ENCODE peak calls at places on chromosomes 5 and 9, in five cellular contexts. One of them, this sample, is unnamed.

GRCh38 chr5:178624626-178625546 is 2.0 kb downstream of the CLK4 start:
- DNase-seq in fibroblast of mammary gland: peak; percentile 53
- DNase-seq in SW 1271: no peak
- DNase-seq in CD4-positive, CD25-positive, alpha-beta regulatory T cell: no peak
- DNase-seq in endothelial cell of umbilical vein: peak; percentile 39
- DNase-seq in this sample: peak; percentile 26

GRCh38 chr9:108207611-108208051 is 648.2 kb downstream of the ACTL7B start:
- DNase-seq in fibroblast of mammary gland: peak; percentile 41
- DNase-seq in endothelial cell of umbilical vein: no peak
- DNase-seq in SW 1271: no peak
- DNase-seq in CD4-positive, CD25-positive, alpha-beta regulatory T cell: no peak
- DNase-seq in this sample: no peak

GRCh38 chr5:104344809-104345512 is 782.4 kb upstream of the NUDT12 start:
- DNase-seq in endothelial cell of umbilical vein: peak; percentile 80
- DNase-seq in SW 1271: no peak
- DNase-seq in CD4-positive, CD25-positive, alpha-beta regulatory T cell: no peak
- DNase-seq in fibroblast of mammary gland: peak; percentile 41
- DNase-seq in this sample: peak; percentile 14

GRCh38 chr9:12503606-12504122 is 189.5 kb upstream of the TYRP1 start:
- DNase-seq in fibroblast of mammary gland: no peak
- DNase-seq in CD4-positive, CD25-positive, alpha-beta regulatory T cell: no peak
- DNase-seq in SW 1271: no peak
- DNase-seq in endothelial cell of umbilical vein: no peak
- DNase-seq in this sample: peak; percentile 30

GRCh38 chr5:143782588-143783386 is 29.2 kb upstream of the HMHB1 start:
- DNase-seq in fibroblast of mammary gland: no peak
- DNase-seq in endothelial cell of umbilical vein: no peak
- DNase-seq in SW 1271: no peak
- DNase-seq in CD4-positive, CD25-positive, alpha-beta regulatory T cell: no peak
- DNase-seq in this sample: no peak

GRCh38 chr9:124000784-124001444 is 10.7 kb upstream of the LHX2 start:
- DNase-seq in SW 1271: no peak
- DNase-seq in endothelial cell of umbilical vein: no peak
- DNase-seq in CD4-positive, CD25-positive, alpha-beta regulatory T cell: no peak
- DNase-seq in fibroblast of mammary gland: no peak
- DNase-seq in this sample: no peak

GRCh38 chr5:89120719-89121118 is 237.7 kb upstream of the MEF2C start:
- DNase-seq in CD4-positive, CD25-positive, alpha-beta regulatory T cell: no peak
- DNase-seq in SW 1271: no peak
- DNase-seq in fibroblast of mammary gland: peak; percentile 33
- DNase-seq in endothelial cell of umbilical vein: no peak
- DNase-seq in this sample: peak; percentile 1

GRCh38 chr5:179729303-179729702 is 3.3 kb upstream of the MAML1 start:
- DNase-seq in endothelial cell of umbilical vein: no peak
- DNase-seq in fibroblast of mammary gland: no peak
- DNase-seq in CD4-positive, CD25-positive, alpha-beta regulatory T cell: no peak
- DNase-seq in SW 1271: no peak
- DNase-seq in this sample: no peak

GRCh38 chr5:69517763-69518212 is 25.2 kb downstream of the OCLN start:
- DNase-seq in SW 1271: peak; percentile 22
- DNase-seq in CD4-positive, CD25-positive, alpha-beta regulatory T cell: no peak
- DNase-seq in endothelial cell of umbilical vein: peak; percentile 81
- DNase-seq in fibroblast of mammary gland: peak; percentile 67
- DNase-seq in this sample: peak; percentile 65

GRCh38 chr5:7074176-7074575 is 321.8 kb upstream of the ADCY2 start:
- DNase-seq in endothelial cell of umbilical vein: no peak
- DNase-seq in CD4-positive, CD25-positive, alpha-beta regulatory T cell: no peak
- DNase-seq in fibroblast of mammary gland: no peak
- DNase-seq in SW 1271: no peak
- DNase-seq in this sample: no peak

GRCh38 chr5:172110260-172110815 is 77.7 kb downstream of the STK10 start:
- DNase-seq in endothelial cell of umbilical vein: no peak
- DNase-seq in fibroblast of mammary gland: no peak
- DNase-seq in CD4-positive, CD25-positive, alpha-beta regulatory T cell: no peak
- DNase-seq in SW 1271: no peak
- DNase-seq in this sample: no peak

GRCh38 chr9:16281707-16282106 is 588.8 kb downstream of the BNC2 start:
- DNase-seq in endothelial cell of umbilical vein: no peak
- DNase-seq in fibroblast of mammary gland: no peak
- DNase-seq in CD4-positive, CD25-positive, alpha-beta regulatory T cell: no peak
- DNase-seq in SW 1271: no peak
- DNase-seq in this sample: no peak

GRCh38 chr5:129749101-129749500 is 1.2 kb downstream of the MINAR2 start:
- DNase-seq in endothelial cell of umbilical vein: no peak
- DNase-seq in CD4-positive, CD25-positive, alpha-beta regulatory T cell: no peak
- DNase-seq in SW 1271: no peak
- DNase-seq in fibroblast of mammary gland: peak; percentile 46
- DNase-seq in this sample: peak; percentile 46

GRCh38 chr5:31720811-31721345 is 81.9 kb downstream of the PDZD2 start:
- DNase-seq in SW 1271: no peak
- DNase-seq in CD4-positive, CD25-positive, alpha-beta regulatory T cell: no peak
- DNase-seq in endothelial cell of umbilical vein: no peak
- DNase-seq in fibroblast of mammary gland: no peak
- DNase-seq in this sample: no peak